ENCODE peak calls at places on chromosomes 5 and 9, in four cellular contexts. Q is fibroblast of the aortic adventitia, L is heart right ventricle, U is HL-60. X is an unnamed sample.

GRCh38 chr5:50963647-50964584 is 297.5 kb downstream of the PARP8 start:
- DNase-seq in Q (no peak), L (no peak), U (no peak), X (no peak)

GRCh38 chr9:38229123-38229829 is 160.2 kb upstream of the SHB start:
- DNase-seq in U (no peak), L (no peak), Q (no peak), X (no peak)

GRCh38 chr9:2158111-2158610 is 143.0 kb downstream of the SMARCA2 start:
- DNase-seq in Q (peak), L (peak), U (peak), X (peak)

GRCh38 chr9:137438591-137439157 is 2.5 kb downstream of the ENTPD8 start:
- DNase-seq in L (no peak), Q (no peak), U (no peak), X (no peak)

GRCh38 chr9:79929285-79929684 is 357.5 kb downstream of the TLE4 start:
- DNase-seq in Q (no peak), L (no peak), U (no peak), X (no peak)

GRCh38 chr9:121566401-121567141 is 66.9 kb upstream of the GGTA1 start:
- DNase-seq in Q (peak), U (no peak), L (peak), X (no peak)

GRCh38 chr5:891837-892389 is 688 bp downstream of the BRD9 start:
- DNase-seq in L (no peak), U (peak), Q (peak), X (no peak)

GRCh38 chr5:61311836-61312808 is 19.9 kb upstream of the ZSWIM6 start:
- DNase-seq in L (no peak), U (no peak), Q (peak), X (no peak)

GRCh38 chr5:40017151-40017550 is 592.4 kb upstream of the DAB2 start:
- DNase-seq in L (no peak), U (peak), Q (no peak), X (no peak)

GRCh38 chr9:115691097-115691496 is 462.5 kb upstream of the PAPPA start:
- DNase-seq in U (no peak), Q (peak), L (no peak), X (no peak)

GRCh38 chr5:167290478-167290877 is 1001.0 kb upstream of the WWC1 start:
- DNase-seq in L (no peak), U (no peak), Q (no peak), X (no peak)

GRCh38 chr5:167296680-167297079 is 994.8 kb upstream of the WWC1 start:
- DNase-seq in L (no peak), Q (no peak), U (no peak), X (no peak)

GRCh38 chr5:167295686-167296015 is 995.8 kb upstream of the WWC1 start:
- DNase-seq in L (no peak), U (no peak), Q (peak), X (no peak)

GRCh38 chr5:167296056-167296455 is 995.4 kb upstream of the WWC1 start:
- DNase-seq in L (no peak), Q (no peak), U (no peak), X (no peak)

GRCh38 chr5:167294861-167295685 is 996.4 kb upstream of the WWC1 start:
- DNase-seq in L (no peak), Q (peak), U (no peak), X (no peak)
- H3K4me3 ChIP-seq in L (no peak), Q (no peak), U (no peak), X (no peak)

GRCh38 chr9:128249558-128249913 is 26.3 kb downstream of the GOLGA2 start:
- DNase-seq in U (no peak), L (no peak), Q (no peak), X (no peak)

GRCh38 chr9:128250839-128251558 is 24.8 kb downstream of the GOLGA2 start:
- DNase-seq in L (no peak), Q (no peak), U (no peak), X (no peak)

GRCh38 chr9:128252317-128253139 is 23.3 kb downstream of the GOLGA2 start:
- DNase-seq in Q (no peak), U (no peak), L (no peak), X (no peak)

GRCh38 chr9:128251701-128252100 is 24.1 kb downstream of the GOLGA2 start:
- DNase-seq in Q (peak), U (no peak), L (no peak), X (no peak)

GRCh38 chr9:128249914-128250838 is 25.6 kb downstream of the GOLGA2 start:
- DNase-seq in L (peak), Q (peak), U (peak), X (peak)
- H3K4me3 ChIP-seq in L (peak), Q (no peak), U (peak), X (peak)

DNA sequence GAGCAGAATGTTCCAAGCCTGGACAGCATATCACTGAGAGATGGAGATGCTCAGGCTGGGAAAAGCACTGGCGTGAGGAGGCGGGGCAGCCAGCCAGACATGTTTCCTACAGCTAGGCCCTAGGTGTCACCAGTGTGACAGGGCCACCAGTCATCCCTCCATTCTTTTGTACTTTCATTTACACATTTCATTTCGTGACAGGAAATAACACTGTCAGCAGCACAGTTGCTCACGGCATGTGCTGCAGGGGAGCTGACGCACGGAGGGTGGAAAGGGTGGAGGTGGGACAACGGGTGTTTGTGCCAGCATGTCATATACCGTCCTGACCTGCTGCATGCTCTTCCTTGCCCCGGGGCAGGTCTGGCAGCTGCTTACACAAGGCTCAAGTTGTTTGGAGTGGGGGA is 14.8 kb upstream of the CEMIP2 start:
- DNase-seq in Q (no peak), U (no peak), L (peak), X (no peak)
- H3K4me3 ChIP-seq in Q (no peak), U (no peak), L (no peak), X (no peak)

DNA sequence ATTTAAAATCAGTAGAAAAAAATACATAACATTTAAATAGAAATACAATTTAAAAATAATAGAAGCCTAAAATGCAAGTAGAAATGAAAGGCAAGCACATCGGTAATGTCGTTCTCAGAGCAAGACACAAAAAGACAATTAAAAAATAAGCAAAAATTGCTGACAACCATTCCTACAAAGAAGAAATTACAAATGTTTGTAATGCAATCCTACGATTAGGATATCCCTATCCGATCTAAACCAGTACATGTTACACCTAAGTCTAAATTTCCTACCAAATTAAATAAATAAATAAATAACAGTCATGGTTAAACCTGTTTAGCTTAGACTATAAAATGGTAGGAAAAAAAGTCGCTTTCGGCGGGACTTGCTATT is 90.0 kb downstream of the ANXA2R start:
- DNase-seq in U (no peak), Q (no peak), L (no peak), X (no peak)
- H3K4me3 ChIP-seq in U (peak), Q (peak), L (peak), X (peak)

DNA sequence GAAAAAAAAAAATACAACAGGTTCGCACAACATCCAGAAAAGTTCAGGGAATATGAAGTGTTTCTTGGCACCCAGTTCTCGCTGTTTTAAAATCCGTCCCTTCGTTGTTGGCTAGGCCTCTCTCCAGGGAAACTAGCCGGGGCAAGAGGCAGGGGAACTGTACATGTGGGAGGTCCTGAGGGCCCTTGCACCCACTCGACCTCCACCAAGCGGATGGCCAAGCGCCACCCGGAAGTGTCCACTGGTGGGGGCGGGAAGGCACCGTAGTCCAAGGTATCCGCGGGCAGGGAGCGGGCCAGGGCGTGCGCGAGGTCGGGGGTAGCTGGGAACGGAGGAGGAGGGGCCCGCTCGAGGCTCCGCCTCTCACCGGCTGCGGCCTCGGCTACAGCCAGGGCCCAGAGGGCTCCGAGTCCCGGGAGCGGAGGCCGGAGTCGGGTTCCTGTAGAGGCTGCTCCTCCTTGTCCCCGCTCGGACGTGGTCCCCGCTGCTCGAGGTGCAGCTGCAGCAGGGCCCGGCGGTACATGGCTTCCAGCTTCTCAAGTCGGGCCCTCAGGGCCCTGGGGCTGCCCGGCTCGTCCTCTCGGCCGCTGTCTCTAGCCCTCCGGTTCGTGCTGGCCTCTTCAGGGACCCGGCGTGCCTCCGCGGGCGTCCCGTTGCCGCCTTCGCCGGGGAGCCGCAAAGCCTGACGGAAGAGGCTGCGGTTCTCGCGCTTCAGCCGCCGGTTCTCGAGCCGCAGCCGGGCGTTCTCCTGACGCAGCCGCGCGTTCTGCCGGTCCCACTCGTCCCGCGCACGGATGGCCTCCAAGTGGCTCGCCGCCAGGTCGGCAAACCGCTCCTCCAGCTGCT is 720 bp downstream of the TUSC1 start:
- DNase-seq in Q (peak), U (peak), L (peak), X (no peak)
- H3K4me3 ChIP-seq in Q (peak), U (peak), L (peak), X (no peak)

GRCh38 chr9:135703726-135704125 is 1.7 kb downstream of the KCNT1 start:
- DNase-seq in U (no peak), L (no peak), Q (no peak), X (no peak)

GRCh38 chr9:135699440-135699839 is at the start of gene SOHLH1:
- DNase-seq in L (no peak), Q (no peak), U (no peak), X (no peak)

GRCh38 chr9:135700525-135700924 is 1.2 kb upstream of the SOHLH1 start:
- DNase-seq in U (no peak), L (no peak), Q (no peak), X (no peak)

GRCh38 chr9:135702002-135702721 is at the start of gene KCNT1:
- DNase-seq in U (peak), L (peak), Q (peak), X (no peak)

GRCh38 chr9:135701067-135701967 is 668 bp upstream of the KCNT1 start:
- DNase-seq in U (no peak), Q (no peak), L (no peak), X (no peak)
- H3K4me3 ChIP-seq in U (no peak), Q (no peak), L (peak), X (no peak)

GRCh38 chr9:134434896-134435506 is 108.7 kb downstream of the RXRA start:
- DNase-seq in L (peak), U (no peak), Q (peak), X (no peak)
- H3K4me3 ChIP-seq in L (peak), U (no peak), Q (no peak), X (no peak)

DNA sequence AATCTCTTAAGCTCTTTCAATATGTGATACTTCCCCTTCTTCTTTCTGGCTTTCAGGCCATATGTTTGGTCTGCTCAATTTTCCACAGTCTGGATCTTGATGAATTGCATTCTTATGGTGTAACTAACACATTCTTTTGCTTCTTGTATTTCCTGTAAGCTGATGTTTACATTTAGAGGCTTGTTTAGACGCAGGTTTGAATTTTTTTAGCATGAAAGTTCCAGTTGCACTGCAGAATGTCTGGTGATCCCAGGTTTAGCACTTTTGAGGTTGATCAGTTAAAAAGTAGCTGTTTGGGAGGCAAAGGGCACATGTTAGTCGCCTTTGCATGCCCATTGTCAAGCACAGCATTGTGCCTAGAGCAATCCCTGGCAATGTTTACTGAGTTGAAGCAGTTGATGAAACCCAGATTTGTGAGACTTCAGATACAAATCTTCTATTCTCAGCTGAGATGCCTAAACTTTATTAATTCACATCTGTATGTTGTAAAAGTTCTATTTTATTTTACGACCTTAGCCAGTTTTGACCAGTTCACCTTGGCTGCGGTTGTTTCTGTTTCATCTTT is 59.6 kb upstream of the SPATA31C2 start:
- DNase-seq in U (no peak), Q (peak), L (no peak), X (no peak)
- H3K4me3 ChIP-seq in U (no peak), Q (peak), L (no peak), X (no peak)

GRCh38 chr9:19119801-19120440 is 7.4 kb downstream of the PLIN2 start:
- DNase-seq in U (no peak), Q (no peak), L (no peak), X (no peak)

GRCh38 chr9:19127881-19128719 is 808 bp upstream of the PLIN2 start:
- DNase-seq in U (no peak), L (peak), Q (peak), X (no peak)

GRCh38 chr9:19122490-19123042 is 4.7 kb downstream of the PLIN2 start:
- DNase-seq in U (no peak), L (no peak), Q (no peak), X (no peak)

GRCh38 chr9:19120846-19121245 is 6.4 kb downstream of the PLIN2 start:
- DNase-seq in Q (no peak), U (no peak), L (no peak), X (no peak)

DNA sequence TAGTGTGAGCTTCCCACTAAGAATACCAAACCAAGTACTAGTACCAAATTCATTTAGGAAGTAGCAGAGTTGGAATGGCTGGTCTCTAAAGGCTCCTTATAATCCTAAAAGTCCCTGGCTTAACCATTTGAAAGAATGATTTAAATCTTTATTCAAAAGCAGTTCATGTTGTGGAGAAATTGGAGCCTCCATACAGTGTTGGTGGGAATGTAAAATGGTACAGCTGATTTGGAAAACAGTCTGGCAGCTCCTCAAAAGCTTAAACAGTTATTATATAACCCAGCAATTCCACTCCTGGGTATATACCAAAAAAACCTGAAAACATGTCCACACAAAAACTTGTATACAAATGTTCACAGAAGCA is 2.9 kb downstream of the PLIN2 start:
- DNase-seq in Q (peak), U (no peak), L (no peak), X (no peak)
- H3K4me3 ChIP-seq in Q (peak), U (no peak), L (no peak), X (no peak)

GRCh38 chr5:133613184-133613583 is 843 bp upstream of the FSTL4 start:
- DNase-seq in L (no peak), Q (no peak), U (no peak), X (no peak)

GRCh38 chr5:133611357-133612020 is 852 bp downstream of the FSTL4 start:
- DNase-seq in U (no peak), Q (no peak), L (no peak), X (no peak)

GRCh38 chr5:133610489-133611356 is 1.6 kb downstream of the FSTL4 start:
- DNase-seq in Q (no peak), L (peak), U (no peak), X (no peak)

GRCh38 chr5:133613743-133614142 is 1.4 kb upstream of the FSTL4 start:
- DNase-seq in Q (no peak), L (no peak), U (no peak), X (no peak)

DNA sequence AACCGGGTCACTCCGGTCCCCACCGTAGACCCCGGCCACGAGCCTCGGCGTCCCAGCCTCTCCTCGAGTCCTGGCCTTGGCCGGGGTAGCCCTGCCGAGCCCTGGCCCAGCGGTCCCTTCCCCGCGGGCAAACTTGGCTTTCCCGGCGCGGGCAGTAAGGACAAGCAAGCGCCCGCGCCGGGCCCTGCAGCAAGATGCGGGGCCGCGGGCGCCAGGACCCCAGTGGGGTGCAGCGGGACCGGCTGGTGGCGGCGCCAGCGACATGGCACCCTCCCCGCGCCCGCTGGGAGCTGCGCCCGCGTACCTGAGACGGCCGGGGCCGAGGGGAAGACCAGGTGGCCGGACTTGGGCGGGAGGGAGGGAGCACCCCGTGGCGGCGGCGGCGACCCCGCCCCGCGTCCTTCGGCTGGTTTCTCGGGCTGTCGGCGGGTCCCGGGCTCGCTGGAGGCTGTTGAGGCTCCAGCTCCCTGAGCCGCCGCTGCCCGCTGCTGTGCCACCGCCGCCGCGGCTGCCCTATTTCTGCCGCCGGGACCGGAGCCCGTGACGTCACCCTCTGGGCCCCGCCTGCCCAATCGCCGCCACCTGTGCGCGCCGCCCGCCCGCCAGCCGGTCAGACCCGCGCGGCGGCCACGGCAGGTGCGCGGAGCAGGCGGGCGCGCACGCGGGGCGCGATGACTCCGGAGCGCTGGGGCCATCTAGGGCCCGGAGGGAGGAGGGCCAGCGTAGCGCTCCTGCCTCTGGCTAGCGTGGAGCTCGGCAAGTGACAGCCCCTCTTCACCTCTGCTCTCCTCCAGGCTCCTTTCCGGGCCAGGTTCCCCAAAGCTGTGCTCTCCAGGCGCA is at the start of gene FSTL4:
- DNase-seq in L (no peak), U (no peak), Q (no peak), X (no peak)
- H3K4me3 ChIP-seq in L (peak), U (no peak), Q (no peak), X (no peak)

X was measured in GM12864.